ENCODE peak calls at places on chromosomes 7 and 10, in four cellular contexts. B is naive thymus-derived CD8-positive, alpha-beta T cell; I is GM03348; J is activated CD4-positive, alpha-beta T cell treated with anti-CD3 and anti-CD28 coated beads, Interleukin-2, amount 50 U/mL, for 4 hours. V is an unnamed sample.

GRCh38 chr7:73586911-73587310 is 8.5 kb upstream of the TBL2 start:
- DNase-seq in J (no peak), B (no peak), I (no peak), V (no peak)

GRCh38 chr10:133336131-133337078 is at the start of gene CALY:
- DNase-seq in B (peak), I (no peak), J (peak), V (no peak)

GRCh38 chr7:23337374-23337773 is 38.2 kb downstream of the MALSU1 start:
- DNase-seq in J (no peak), B (no peak), I (no peak), V (no peak)

GRCh38 chr7:1981201-1981877 is 251.4 kb downstream of the MAD1L1 start:
- DNase-seq in I (no peak), J (no peak), B (peak), V (no peak)

GRCh38 chr10:71821909-71822763 is 28.9 kb downstream of the PSAP start:
- DNase-seq in B (no peak), J (no peak), I (no peak), V (peak)

GRCh38 chr7:138882249-138882648 is 84.3 kb upstream of the ATP6V0A4 start:
- DNase-seq in J (no peak), B (no peak), I (no peak), V (no peak)

GRCh38 chr7:52100-52499 is 140.3 kb upstream of the FAM20C start:
- DNase-seq in B (no peak), I (no peak), J (no peak), V (no peak)

GRCh38 chr10:12419279-12419847 is 70.0 kb downstream of the CAMK1D start:
- DNase-seq in I (peak), J (peak), B (no peak), V (peak)

GRCh38 chr10:132461683-132462231 is 64.8 kb downstream of the PWWP2B start:
- DNase-seq in B (no peak), J (no peak), I (no peak), V (no peak)

GRCh38 chr7:134298902-134299683 is 17.6 kb downstream of the SLC35B4 start:
- DNase-seq in B (no peak), I (no peak), J (no peak), V (no peak)

GRCh38 chr7:193538-194256 is 1.3 kb downstream of the FAM20C start:
- DNase-seq in B (no peak), J (no peak), I (peak), V (no peak)

GRCh38 chr10:71236822-71237682 is 24.7 kb downstream of the UNC5B start:
- DNase-seq in B (no peak), J (no peak), I (no peak), V (no peak)

GRCh38 chr10:100114460-100114859 is 32.8 kb upstream of the CPN1 start:
- DNase-seq in B (no peak), J (no peak), I (no peak), V (no peak)

GRCh38 chr10:13945760-13946460 is 359.1 kb downstream of the PRPF18 start:
- DNase-seq in B (no peak), J (no peak), I (no peak), V (peak)

GRCh38 chr7:128190051-128190640 is 50.9 kb upstream of the LEP start:
- DNase-seq in I (no peak), J (no peak), B (peak), V (no peak)

GRCh38 chr10:16901102-16901501 is 83.9 kb upstream of the RSU1 start:
- DNase-seq in B (no peak), J (no peak), I (no peak), V (no peak)

GRCh38 chr7:39465055-39465929 is 100.9 kb upstream of the YAE1 start:
- DNase-seq in I (peak), B (no peak), J (peak), V (peak)

GRCh38 chr7:80821781-80822180 is 97.1 kb downstream of the SEMA3C start:
- DNase-seq in B (no peak), I (no peak), J (no peak), V (peak)

GRCh38 chr7:133297093-133297492 is 44.2 kb downstream of the EXOC4 start:
- DNase-seq in B (no peak), I (no peak), J (no peak), V (no peak)

GRCh38 chr10:80196270-80196949 is 8.9 kb downstream of the ANXA11 start:
- DNase-seq in J (peak), I (no peak), B (peak), V (peak)

GRCh38 chr10:59881640-59882039 is 24.7 kb downstream of the CCDC6 start:
- DNase-seq in I (no peak), B (no peak), J (no peak), V (no peak)

GRCh38 chr10:124342821-124343170 is 75.9 kb downstream of the OAT start:
- DNase-seq in J (no peak), I (no peak), B (no peak), V (no peak)

GRCh38 chr10:116111483-116112095 is 161.4 kb downstream of the GFRA1 start:
- DNase-seq in J (no peak), I (no peak), B (no peak), V (no peak)

GRCh38 chr7:70477051-70478010 is 654.6 kb upstream of the GALNT17 start:
- DNase-seq in J (no peak), I (peak), B (no peak), V (peak)

GRCh38 chr7:1787241-1787640 is 117.2 kb downstream of the ELFN1 start:
- DNase-seq in B (no peak), J (no peak), I (no peak), V (no peak)

GRCh38 chr10:96287392-96288105 is 16.2 kb upstream of the BLNK start:
- DNase-seq in I (no peak), J (no peak), B (no peak), V (peak)

GRCh38 chr10:47035447-47036337 is 124.5 kb downstream of the PTPN20 start:
- DNase-seq in I (no peak), B (peak), J (no peak), V (no peak)

GRCh38 chr10:132666733-132667612 is 119.0 kb downstream of the NKX6-2 start:
- DNase-seq in J (no peak), B (peak), I (no peak), V (no peak)

GRCh38 chr10:112126172-112126571 is 57.4 kb downstream of the GPAM start:
- DNase-seq in J (no peak), B (no peak), I (no peak), V (no peak)

GRCh38 chr10:14071956-14072355 is 258.8 kb downstream of the FRMD4A start:
- DNase-seq in B (no peak), I (no peak), J (no peak), V (no peak)

GRCh38 chr7:116805100-116805544 is 57.3 kb upstream of the CAPZA2 start:
- DNase-seq in B (no peak), J (no peak), I (peak), V (peak)

GRCh38 chr7:17109017-17109416 is 189.4 kb upstream of the AHR start:
- DNase-seq in I (peak), J (no peak), B (no peak), V (peak)

GRCh38 chr10:68096913-68097509 is 12.3 kb upstream of the MYPN start:
- DNase-seq in B (no peak), I (peak), J (no peak), V (peak)

GRCh38 chr10:88243202-88243744 is 339.8 kb downstream of the RNLS start:
- DNase-seq in I (no peak), J (no peak), B (no peak), V (no peak)

GRCh38 chr7:151008143-151008510 is 16.2 kb downstream of the ATG9B start:
- DNase-seq in J (no peak), I (no peak), B (no peak), V (no peak)

GRCh38 chr10:91022924-91023707 is 102.2 kb upstream of the ANKRD1 start:
- DNase-seq in J (no peak), I (no peak), B (no peak), V (no peak)

GRCh38 chr7:87600130-87601124 is at the start of gene ABCB1:
- DNase-seq in J (peak), B (peak), I (peak), V (peak)

GRCh38 chr10:32922164-32922563 is 35.9 kb downstream of the ITGB1 start:
- DNase-seq in B (no peak), I (no peak), J (no peak), V (no peak)

GRCh38 chr7:30853576-30853975 is 58.1 kb upstream of the AQP1 start:
- DNase-seq in B (no peak), I (no peak), J (no peak), V (no peak)

GRCh38 chr10:26857991-26858706 is 2.6 kb downstream of the ABI1 start:
- DNase-seq in I (peak), J (no peak), B (no peak), V (peak)